ENCODE peak calls at places on chromosomes 13 and 19, in six cellular contexts. G is sigmoid colon, X is stomach, M is upper lobe of left lung, N is suprapubic skin, L is H1. I is an unnamed sample.

GRCh38 chr13:110907301-110907700 is 7.6 kb downstream of the ANKRD10 start:
- DNase-seq in G (no peak), X (no peak), M (no peak), N (no peak), L (no peak), I (no peak)

GRCh38 chr19:16325161-16325527 is 518 bp downstream of the KLF2 start:
- DNase-seq in G (peak), X (no peak), M (peak), N (no peak), L (peak), I (peak)

GRCh38 chr19:1942078-1942933 is 1.3 kb downstream of the CSNK1G2 start:
- DNase-seq in G (peak), X (peak), M (peak), N (peak), L (peak), I (peak)

GRCh38 chr19:4352701-4353121 is 9.3 kb downstream of the MPND start:
- DNase-seq in G (peak), X (no peak), M (no peak), N (no peak), L (peak), I (no peak)

GRCh38 chr13:29483211-29483610 is 112.3 kb downstream of the SLC7A1 start:
- DNase-seq in G (no peak), X (peak), M (peak), N (no peak), L (no peak), I (no peak)

GRCh38 chr13:99144306-99144705 is 56.3 kb upstream of the UBAC2 start:
- DNase-seq in G (no peak), X (no peak), M (no peak), N (no peak), L (no peak), I (no peak)

GRCh38 chr19:13053761-13054604 is 48.7 kb downstream of the LYL1 start:
- DNase-seq in G (peak), X (peak), M (peak), N (peak), L (no peak), I (peak)

GRCh38 chr19:30719189-30719990 is 347.2 kb downstream of the ZNF536 start:
- DNase-seq in G (peak), X (peak), M (peak), N (peak), L (peak), I (peak)

GRCh38 chr19:33487901-33488817 is 33.4 kb downstream of the PEPD start:
- DNase-seq in G (peak), X (no peak), M (no peak), N (peak), L (no peak), I (no peak)

GRCh38 chr13:99758465-99759162 is 213.0 kb downstream of the ZIC5 start:
- DNase-seq in G (no peak), X (no peak), M (no peak), N (no peak), L (peak), I (no peak)

GRCh38 chr19:31761281-31761913 is 412.2 kb upstream of the TSHZ3 start:
- DNase-seq in G (no peak), X (no peak), M (no peak), N (no peak), L (peak), I (no peak)

GRCh38 chr13:49113526-49114286 is 106.4 kb upstream of the MLNR start:
- DNase-seq in G (no peak), X (no peak), M (no peak), N (no peak), L (no peak), I (no peak)

GRCh38 chr13:44044544-44045178 is 165.0 kb downstream of the LACC1 start:
- DNase-seq in G (no peak), X (no peak), M (no peak), N (no peak), L (no peak), I (no peak)

GRCh38 chr19:16794456-16794855 is 34.7 kb upstream of the SIN3B start:
- DNase-seq in G (no peak), X (no peak), M (no peak), N (no peak), L (no peak), I (no peak)

GRCh38 chr13:46739447-46740125 is 57.4 kb downstream of the ESD start:
- DNase-seq in G (no peak), X (no peak), M (no peak), N (no peak), L (no peak), I (no peak)

GRCh38 chr13:109451726-109452125 is 334.7 kb downstream of the IRS2 start:
- DNase-seq in G (no peak), X (no peak), M (no peak), N (no peak), L (no peak), I (no peak)

GRCh38 chr19:48318286-48318987 is 6.9 kb upstream of the EMP3 start:
- DNase-seq in G (no peak), X (no peak), M (no peak), N (no peak), L (no peak), I (no peak)

GRCh38 chr19:10335149-10336053 is 2.1 kb upstream of the RAVER1 start:
- DNase-seq in G (no peak), X (no peak), M (no peak), N (no peak), L (peak), I (no peak)

GRCh38 chr19:13262450-13262849 is 112.2 kb downstream of the IER2 start:
- DNase-seq in G (no peak), X (no peak), M (no peak), N (peak), L (no peak), I (no peak)

GRCh38 chr13:43676320-43676719 is 110.5 kb downstream of the ENOX1 start:
- DNase-seq in G (no peak), X (no peak), M (no peak), N (no peak), L (no peak), I (no peak)

GRCh38 chr19:43966079-43966694 is 15.2 kb downstream of the ZNF221 start:
- DNase-seq in G (no peak), X (no peak), M (no peak), N (no peak), L (no peak), I (no peak)

GRCh38 chr13:25065974-25066770 is 29.8 kb upstream of the PABPC3 start:
- DNase-seq in G (no peak), X (no peak), M (no peak), N (no peak), L (no peak), I (no peak)

GRCh38 chr19:45786533-45786894 is 4.2 kb upstream of the DMPK start:
- DNase-seq in G (no peak), X (no peak), M (no peak), N (no peak), L (no peak), I (no peak)

GRCh38 chr19:4707956-4708650 is 15.5 kb downstream of the DPP9 start:
- DNase-seq in G (peak), X (peak), M (no peak), N (no peak), L (no peak), I (peak)

GRCh38 chr19:53365899-53366493 is 491 bp downstream of the ZNF525 start:
- DNase-seq in G (no peak), X (no peak), M (peak), N (no peak), L (no peak), I (peak)

GRCh38 chr13:100298691-100299090 is 209.8 kb downstream of the PCCA start:
- DNase-seq in G (no peak), X (no peak), M (no peak), N (no peak), L (no peak), I (no peak)

GRCh38 chr19:54172764-54173699 is at the start of gene TMC4:
- DNase-seq in G (no peak), X (peak), M (peak), N (no peak), L (peak), I (peak)

GRCh38 chr19:47227347-47228167 is 3.4 kb downstream of the BBC3 start:
- DNase-seq in G (peak), X (peak), M (peak), N (peak), L (peak), I (peak)

GRCh38 chr19:53333071-53333465 is 481 bp upstream of the ZNF845 start:
- DNase-seq in G (peak), X (peak), M (peak), N (peak), L (no peak), I (peak)

GRCh38 chr19:16193466-16193865 is 4.2 kb upstream of the AP1M1 start:
- DNase-seq in G (no peak), X (peak), M (no peak), N (no peak), L (no peak), I (no peak)

GRCh38 chr13:85864963-85865530 is 65.8 kb upstream of the SLITRK6 start:
- DNase-seq in G (no peak), X (no peak), M (no peak), N (no peak), L (no peak), I (no peak)

GRCh38 chr19:2049741-2050348 is 1.2 kb downstream of the MKNK2 start:
- DNase-seq in G (peak), X (peak), M (peak), N (peak), L (no peak), I (peak)

GRCh38 chr13:69324109-69324886 is 783.3 kb upstream of the ATXN8OS start:
- DNase-seq in G (no peak), X (no peak), M (no peak), N (no peak), L (no peak), I (no peak)

GRCh38 chr19:57818378-57818777 is 3.7 kb upstream of the ZNF552 start:
- DNase-seq in G (no peak), X (no peak), M (no peak), N (no peak), L (no peak), I (no peak)

GRCh38 chr19:4909172-4909896 is at the start of gene UHRF1:
- DNase-seq in G (no peak), X (no peak), M (no peak), N (no peak), L (peak), I (peak)

GRCh38 chr19:40663712-40664692 is 26.4 kb downstream of the NUMBL start:
- DNase-seq in G (peak), X (no peak), M (no peak), N (no peak), L (no peak), I (no peak)
- TF ChIP-seq EP300 in G (no peak), X (no peak), M (no peak), N (no peak), L (no peak), I (no peak)

DNA sequence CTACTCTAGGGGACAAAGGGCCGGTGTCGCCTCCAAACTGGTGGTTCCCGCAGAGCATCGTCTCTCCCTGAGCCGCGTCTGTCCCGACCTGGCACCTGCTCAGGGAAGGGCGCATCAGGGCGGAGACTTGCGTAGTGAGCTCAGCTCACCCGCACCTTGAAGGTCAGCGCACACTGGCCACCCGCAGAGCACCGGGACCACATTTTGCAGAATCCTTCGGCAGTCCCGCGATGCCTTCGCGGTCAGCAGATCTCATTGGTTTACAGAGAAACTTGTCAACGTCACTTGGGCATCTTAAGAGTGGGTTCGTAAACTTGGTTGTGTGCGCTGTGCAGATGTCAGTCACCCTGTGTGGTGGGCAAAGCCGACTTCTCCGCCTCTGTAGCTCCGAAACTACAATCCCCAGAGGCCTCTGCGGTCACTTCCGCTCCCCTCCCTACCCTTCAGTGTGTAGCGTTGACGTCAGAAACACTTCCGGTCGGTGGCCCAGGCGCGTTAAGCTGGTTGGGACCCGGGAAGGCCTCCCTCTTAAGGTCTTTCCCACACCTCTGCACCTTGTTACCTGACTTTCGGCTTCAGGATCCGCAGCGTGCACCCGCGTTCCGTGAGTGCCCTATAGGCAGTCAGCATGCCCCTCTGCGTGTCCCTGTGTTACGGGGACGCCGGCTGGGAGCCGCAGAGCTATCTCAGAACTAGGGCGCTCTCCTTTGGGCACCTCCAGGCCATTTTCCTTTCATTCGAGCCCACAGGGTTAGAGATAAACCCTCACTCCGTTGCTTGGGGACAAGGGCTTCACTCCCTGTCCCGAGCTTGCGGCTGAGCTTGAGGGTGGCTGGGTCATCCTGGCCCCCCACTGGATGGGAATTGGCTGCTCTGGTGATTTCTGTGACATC is 36.5 kb upstream of the ZNF527 start:
- DNase-seq in G (peak), X (peak), M (peak), N (peak), L (peak), I (peak)
- TF ChIP-seq POLR2AphosphoS5 in G (peak), X (peak), M (peak), N (peak), L (peak), I (peak)

GRCh38 chr13:79160818-79161217 is 245.2 kb downstream of the RBM26 start:
- DNase-seq in G (no peak), X (no peak), M (no peak), N (no peak), L (no peak), I (no peak)

GRCh38 chr13:79155883-79156282 is 250.2 kb downstream of the RBM26 start:
- DNase-seq in G (no peak), X (no peak), M (no peak), N (no peak), L (no peak), I (no peak)
- TF ChIP-seq CTCF in G (no peak), X (no peak), M (no peak), N (no peak), L (peak), I (no peak)

GRCh38 chr19:6060600-6061391 is 49.5 kb downstream of the RFX2 start:
- DNase-seq in G (no peak), X (no peak), M (peak), N (no peak), L (no peak), I (no peak)
- TF ChIP-seq EP300 in G (no peak), X (no peak), M (peak), N (no peak), L (no peak), I (no peak)

I was measured in transverse colon.